ENCODE peak calls at places on chromosomes 3 and 15, in eight cellular contexts. E is A549, I is natural killer cell, U is brain microvascular endothelial cell, Z is mesothelial cell of epicardium, Q is neural progenitor cell, S is stomach, Y is fibroblast of mammary gland. J is an unnamed sample.

GRCh38 chr3:50154840-50155490 is at the start of gene SEMA3F:
- DNase-seq in E (peak; percentile 70), I (peak; percentile 61), U (peak; percentile 7), Z (peak; percentile 73), Q (peak; percentile 93), S (peak; percentile 83), Y (peak; percentile 35), J (peak; percentile 89)

GRCh38 chr3:9976736-9977709 is 9.6 kb downstream of the EMC3 start:
- DNase-seq in E (peak; percentile 63), I (no peak), U (peak; percentile 93), Z (no peak), Q (no peak), S (peak; percentile 75), Y (peak; percentile 99), J (no peak)

GRCh38 chr15:89772933-89773583 is 3.1 kb upstream of the MESP2 start:
- DNase-seq in E (peak; percentile 79), I (no peak), U (no peak), Z (no peak), Q (no peak), S (no peak), Y (no peak), J (no peak)

GRCh38 chr15:92377083-92377789 is 16.4 kb upstream of the ST8SIA2 start:
- DNase-seq in E (no peak), I (no peak), U (peak; percentile 58), Z (no peak), Q (no peak), S (no peak), Y (no peak), J (no peak)

GRCh38 chr3:57093489-57093888 is 33.0 kb downstream of the SPATA12 start:
- DNase-seq in E (no peak), I (no peak), U (no peak), Z (no peak), Q (no peak), S (no peak), Y (no peak), J (no peak)

GRCh38 chr3:62558549-62559112 is 185.3 kb upstream of the FEZF2 start:
- DNase-seq in E (peak; percentile 13), I (no peak), U (peak; percentile 25), Z (peak; percentile 41), Q (peak; percentile 71), S (no peak), Y (peak; percentile 39), J (no peak)

GRCh38 chr3:101849714-101850326 is 506 bp downstream of the NFKBIZ start:
- DNase-seq in E (no peak), I (peak; percentile 49), U (no peak), Z (peak; percentile 70), Q (peak; percentile 74), S (peak; percentile 43), Y (no peak), J (peak; percentile 14)

GRCh38 chr3:71127463-71128243 is 455.9 kb downstream of the FOXP1 start:
- DNase-seq in E (no peak), I (no peak), U (peak; percentile 93), Z (no peak), Q (no peak), S (no peak), Y (peak; percentile 85), J (no peak)

GRCh38 chr3:111584724-111585123 is 10.4 kb downstream of the ZBED2 start:
- DNase-seq in E (no peak), I (no peak), U (no peak), Z (no peak), Q (no peak), S (no peak), Y (no peak), J (no peak)

GRCh38 chr3:197249542-197249941 is 48.9 kb downstream of the DLG1 start:
- DNase-seq in E (no peak), I (no peak), U (no peak), Z (no peak), Q (no peak), S (no peak), Y (no peak), J (no peak)

GRCh38 chr15:39198044-39198625 is 382.7 kb upstream of the THBS1 start:
- DNase-seq in E (no peak), I (no peak), U (no peak), Z (no peak), Q (no peak), S (no peak), Y (no peak), J (no peak)

GRCh38 chr3:53159415-53160135 is 1.4 kb upstream of the PRKCD start:
- DNase-seq in E (no peak), I (no peak), U (no peak), Z (no peak), Q (peak; percentile 62), S (peak; percentile 94), Y (no peak), J (no peak)

GRCh38 chr3:184733971-184734608 is 22.2 kb upstream of the MAGEF1 start:
- DNase-seq in E (no peak), I (no peak), U (no peak), Z (no peak), Q (no peak), S (no peak), Y (no peak), J (no peak)

GRCh38 chr3:107394502-107394901 is 17.3 kb downstream of the CCDC54 start:
- DNase-seq in E (no peak), I (no peak), U (no peak), Z (no peak), Q (no peak), S (no peak), Y (no peak), J (no peak)

GRCh38 chr3:155870945-155871745 is 695 bp downstream of the GMPS start:
- DNase-seq in E (peak; percentile 50), I (peak; percentile 40), U (no peak), Z (peak; percentile 64), Q (peak; percentile 61), S (peak; percentile 58), Y (peak; percentile 25), J (no peak)

GRCh38 chr3:191366675-191367074 is 36.3 kb upstream of the UTS2B start:
- DNase-seq in E (no peak), I (no peak), U (peak; percentile 29), Z (no peak), Q (no peak), S (no peak), Y (peak; percentile 51), J (no peak)

GRCh38 chr15:46354443-46354842 is 719.6 kb downstream of the SQOR start:
- DNase-seq in E (no peak), I (no peak), U (no peak), Z (no peak), Q (no peak), S (no peak), Y (no peak), J (no peak)

GRCh38 chr15:50353251-50353998 is 1.6 kb downstream of the GABPB1 start:
- DNase-seq in E (no peak), I (no peak), U (peak; percentile 53), Z (no peak), Q (no peak), S (no peak), Y (peak; percentile 97), J (no peak)

GRCh38 chr3:110526732-110527727 is 544.6 kb upstream of the NECTIN3 start:
- DNase-seq in E (peak; percentile 10), I (no peak), U (peak; percentile 94), Z (no peak), Q (peak; percentile 10), S (no peak), Y (peak; percentile 94), J (no peak)

GRCh38 chr3:109137766-109138165 is 1.2 kb downstream of the C3orf85 start:
- DNase-seq in E (no peak), I (no peak), U (no peak), Z (no peak), Q (no peak), S (no peak), Y (no peak), J (no peak)
- TF ChIP-seq CTCF in E (no peak), I (no peak), U (no peak), Z (no peak), Q (no peak), S (no peak), Y (no peak), J (no peak)

GRCh38 chr3:69861556-69861955 is 122.3 kb downstream of the MITF start:
- DNase-seq in E (no peak), I (no peak), U (no peak), Z (no peak), Q (no peak), S (no peak), Y (no peak), J (no peak)

GRCh38 chr3:69853033-69853432 is 113.8 kb downstream of the MITF start:
- DNase-seq in E (no peak), I (no peak), U (no peak), Z (no peak), Q (no peak), S (no peak), Y (no peak), J (no peak)

GRCh38 chr3:69856965-69857364 is 117.7 kb downstream of the MITF start:
- DNase-seq in E (no peak), I (no peak), U (no peak), Z (no peak), Q (no peak), S (no peak), Y (no peak), J (no peak)

GRCh38 chr3:69850849-69851248 is 111.6 kb downstream of the MITF start:
- DNase-seq in E (no peak), I (no peak), U (no peak), Z (no peak), Q (no peak), S (no peak), Y (no peak), J (no peak)

GRCh38 chr3:69855436-69856162 is 116.3 kb downstream of the MITF start:
- DNase-seq in E (no peak), I (no peak), U (peak; percentile 82), Z (no peak), Q (no peak), S (no peak), Y (peak; percentile 63), J (no peak)
- TF ChIP-seq CTCF in E (peak; percentile 68), I (no peak), U (peak; percentile 50), Z (no peak), Q (peak; percentile 28), S (no peak), Y (peak; percentile 71), J (peak; percentile 56)

DNA sequence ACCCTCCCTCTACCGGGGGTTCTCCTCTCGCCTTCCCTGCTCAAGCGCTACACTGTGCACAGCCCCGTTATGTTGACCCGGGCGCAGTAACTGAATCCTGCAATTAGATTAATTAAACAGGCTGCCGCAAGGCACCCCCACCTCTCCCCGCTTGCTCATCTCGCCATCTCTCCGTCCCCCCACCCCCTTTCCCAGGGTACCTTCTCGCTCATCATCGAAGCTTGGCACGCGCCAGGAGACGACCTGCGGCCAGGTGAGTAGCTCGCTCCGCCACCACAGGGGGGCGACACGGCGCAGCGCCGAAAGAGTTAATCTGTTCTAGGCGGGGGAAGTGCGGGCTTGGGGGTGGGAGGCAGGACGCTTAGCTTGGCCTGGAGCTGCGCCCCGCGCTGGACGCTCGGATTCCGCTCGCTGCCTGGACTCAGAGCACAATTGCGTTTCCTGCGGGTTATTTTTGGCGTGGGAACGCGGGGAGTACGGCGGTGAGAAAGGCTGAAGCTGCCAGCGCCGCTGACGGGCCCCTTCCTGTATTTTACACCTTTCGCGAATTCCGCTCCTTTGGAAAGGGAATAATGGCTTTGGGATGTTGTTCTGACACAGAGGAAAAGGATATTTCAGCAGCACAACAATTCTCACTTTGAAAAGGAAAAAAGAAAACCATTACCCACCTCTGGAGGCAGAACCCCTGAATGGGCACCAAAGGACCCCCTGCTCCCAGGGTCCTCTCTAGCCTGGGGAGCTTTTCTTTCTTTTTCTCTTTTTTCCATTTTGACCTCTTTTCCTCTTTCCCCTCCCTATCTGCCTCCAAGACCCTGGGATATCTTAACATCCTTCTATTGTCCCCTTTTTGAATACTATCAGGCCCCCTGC is 1.5 kb downstream of the DLL4 start:
- DNase-seq in E (no peak), I (no peak), U (no peak), Z (peak; percentile 74), Q (peak; percentile 87), S (no peak), Y (no peak), J (peak; percentile 66)
- TF ChIP-seq CTCF in E (peak; percentile 62), I (no peak), U (peak; percentile 73), Z (peak; percentile 77), Q (peak; percentile 69), S (peak; percentile 4), Y (peak; percentile 24), J (peak; percentile 51)

GRCh38 chr3:141412936-141413354 is 44.6 kb downstream of the ZBTB38 start:
- DNase-seq in E (no peak), I (no peak), U (no peak), Z (no peak), Q (peak; percentile 60), S (peak; percentile 93), Y (peak; percentile 85), J (no peak)
- TF ChIP-seq CTCF in E (no peak), I (no peak), U (no peak), Z (no peak), Q (no peak), S (no peak), Y (no peak), J (no peak)

J was measured in D721Med.